ENCODE peak calls at places on chromosomes 2 and 18, in nine cellular contexts. R, X, A, P, V, H, S, C and W are unnamed samples.

GRCh38 chr2:43462866-43463641 is 132.8 kb downstream of the THADA start:
- DNase-seq in R (no peak), X (peak; percentile 21), A (no peak), P (no peak), V (peak; percentile 16), H (no peak), S (no peak), C (no peak), W (no peak)

GRCh38 chr2:37020212-37020886 is 54.0 kb upstream of the STRN start:
- DNase-seq in R (no peak), X (no peak), A (no peak), P (no peak), V (peak; percentile 16), H (no peak), S (peak; percentile 25), C (peak; percentile 84), W (no peak)

GRCh38 chr2:6679481-6679880 is 186.2 kb downstream of the CMPK2 start:
- DNase-seq in R (no peak), X (no peak), A (no peak), P (no peak), V (no peak), H (no peak), S (no peak), C (no peak), W (no peak)

GRCh38 chr18:5295231-5295920 is at the start of gene ZBTB14:
- DNase-seq in R (peak; percentile 67), X (peak; percentile 61), A (peak; percentile 35), P (peak; percentile 34), V (peak; percentile 13), H (peak; percentile 74), S (peak; percentile 78), C (peak; percentile 77), W (peak; percentile 83)

GRCh38 chr18:43671431-43671830 is 394.1 kb upstream of the SYT4 start:
- DNase-seq in R (no peak), X (no peak), A (no peak), P (no peak), V (no peak), H (no peak), S (peak; percentile 92), C (no peak), W (no peak)

GRCh38 chr2:39697480-39697879 is 31.8 kb downstream of the TMEM178A start:
- DNase-seq in R (no peak), X (no peak), A (no peak), P (no peak), V (no peak), H (no peak), S (no peak), C (no peak), W (no peak)

GRCh38 chr2:239318091-239318725 is 82.6 kb downstream of the HDAC4 start:
- DNase-seq in R (no peak), X (no peak), A (no peak), P (no peak), V (no peak), H (no peak), S (no peak), C (peak; percentile 40), W (no peak)

GRCh38 chr2:212536385-212537310 is 2.0 kb downstream of the ERBB4 start:
- DNase-seq in R (no peak), X (no peak), A (peak; percentile 12), P (no peak), V (no peak), H (peak; percentile 4), S (peak; percentile 28), C (no peak), W (no peak)

GRCh38 chr2:239553376-239554000 is 152.7 kb upstream of the HDAC4 start:
- DNase-seq in R (no peak), X (no peak), A (no peak), P (no peak), V (no peak), H (no peak), S (no peak), C (no peak), W (no peak)

GRCh38 chr2:30445266-30445821 is 1.7 kb upstream of the LCLAT1 start:
- DNase-seq in R (no peak), X (no peak), A (no peak), P (no peak), V (no peak), H (no peak), S (no peak), C (no peak), W (no peak)

GRCh38 chr2:149648282-149649030 is 60.9 kb upstream of the MMADHC start:
- DNase-seq in R (no peak), X (no peak), A (no peak), P (no peak), V (peak; percentile 96), H (no peak), S (peak; percentile 98), C (no peak), W (no peak)

GRCh38 chr2:8643238-8643995 is 38.4 kb upstream of the ID2 start:
- DNase-seq in R (no peak), X (no peak), A (no peak), P (no peak), V (no peak), H (no peak), S (no peak), C (no peak), W (no peak)

GRCh38 chr18:54254265-54254758 is 15.0 kb upstream of the POLI start:
- DNase-seq in R (no peak), X (no peak), A (no peak), P (no peak), V (no peak), H (no peak), S (peak; percentile 52), C (no peak), W (no peak)

GRCh38 chr2:26067980-26068507 is 34.2 kb downstream of the RAB10 start:
- DNase-seq in R (peak; percentile 44), X (no peak), A (no peak), P (no peak), V (no peak), H (no peak), S (no peak), C (no peak), W (no peak)

GRCh38 chr2:149617476-149617875 is 29.9 kb upstream of the MMADHC start:
- DNase-seq in R (no peak), X (no peak), A (no peak), P (no peak), V (no peak), H (no peak), S (peak; percentile 19), C (no peak), W (no peak)

GRCh38 chr2:135023886-135024285 is 23.4 kb downstream of the MAP3K19 start:
- DNase-seq in R (no peak), X (no peak), A (no peak), P (no peak), V (no peak), H (no peak), S (no peak), C (no peak), W (no peak)

GRCh38 chr2:172195836-172196376 is 93.2 kb upstream of the DLX2 start:
- DNase-seq in R (no peak), X (no peak), A (no peak), P (no peak), V (no peak), H (no peak), S (no peak), C (no peak), W (no peak)

GRCh38 chr2:112884869-112885502 is 26.0 kb upstream of the IL37 start:
- DNase-seq in R (peak; percentile 72), X (peak; percentile 42), A (peak; percentile 78), P (no peak), V (no peak), H (peak; percentile 72), S (peak; percentile 65), C (no peak), W (peak; percentile 37)

GRCh38 chr2:230819433-230819832 is 45.3 kb upstream of the ITM2C start:
- DNase-seq in R (no peak), X (no peak), A (no peak), P (no peak), V (no peak), H (no peak), S (no peak), C (no peak), W (no peak)

GRCh38 chr2:227164745-227165350 is 424 bp downstream of the COL4A3 start:
- DNase-seq in R (peak; percentile 36), X (no peak), A (peak; percentile 20), P (no peak), V (no peak), H (peak; percentile 17), S (peak; percentile 71), C (no peak), W (no peak)

GRCh38 chr2:85584857-85585780 is 888 bp downstream of the VAMP5 start:
- DNase-seq in R (peak; percentile 29), X (no peak), A (no peak), P (no peak), V (no peak), H (peak; percentile 15), S (peak; percentile 94), C (no peak), W (peak; percentile 15)

GRCh38 chr2:47205576-47206141 is 50.6 kb upstream of the STPG4 start:
- DNase-seq in R (no peak), X (no peak), A (peak; percentile 69), P (peak; percentile 9), V (no peak), H (no peak), S (no peak), C (no peak), W (no peak)

GRCh38 chr18:48959921-48960920 is 9.5 kb upstream of the SMAD7 start:
- DNase-seq in R (no peak), X (no peak), A (no peak), P (no peak), V (no peak), H (no peak), S (peak; percentile 74), C (no peak), W (no peak)

GRCh38 chr2:191171708-191172355 is 21.0 kb upstream of the STAT4 start:
- DNase-seq in R (no peak), X (no peak), A (no peak), P (no peak), V (peak; percentile 85), H (no peak), S (peak; percentile 94), C (no peak), W (no peak)

GRCh38 chr2:30288576-30288975 is 57.2 kb downstream of the LBH start:
- DNase-seq in R (no peak), X (no peak), A (no peak), P (no peak), V (no peak), H (no peak), S (no peak), C (no peak), W (no peak)

GRCh38 chr18:54154231-54154630 is 70.2 kb downstream of the MBD2 start:
- DNase-seq in R (no peak), X (no peak), A (no peak), P (no peak), V (no peak), H (no peak), S (no peak), C (no peak), W (no peak)

GRCh38 chr2:11028407-11028916 is 116.7 kb downstream of the KCNF1 start:
- DNase-seq in R (no peak), X (no peak), A (peak; percentile 49), P (no peak), V (no peak), H (no peak), S (no peak), C (no peak), W (no peak)

GRCh38 chr2:120763931-120764330 is 28.3 kb downstream of the GLI2 start:
- DNase-seq in R (no peak), X (no peak), A (no peak), P (no peak), V (no peak), H (no peak), S (no peak), C (peak; percentile 47), W (no peak)

GRCh38 chr18:34710430-34711386 is 610 bp downstream of the DTNA start:
- DNase-seq in R (no peak), X (no peak), A (no peak), P (peak; percentile 88), V (peak; percentile 6), H (no peak), S (no peak), C (no peak), W (no peak)